ENCODE peak calls at places on chromosomes 3 and 15, in seven cellular contexts. One of them, this sample, is unnamed.

GRCh38 chr3:153666911-153667310 is 454.3 kb upstream of the ARHGEF26 start:
- DNase-seq in HCT116: no peak
- DNase-seq in endothelial cell of umbilical vein: no peak
- DNase-seq in K562: no peak
- DNase-seq in IMR-90: no peak
- DNase-seq in GM23338: no peak
- DNase-seq in fibroblast of lung: no peak
- DNase-seq in this sample: no peak

GRCh38 chr15:32838338-32838737 is 120.5 kb downstream of the GREM1 start:
- DNase-seq in HCT116: no peak
- DNase-seq in fibroblast of lung: no peak
- DNase-seq in IMR-90: no peak
- DNase-seq in endothelial cell of umbilical vein: no peak
- DNase-seq in K562: no peak
- DNase-seq in GM23338: no peak
- DNase-seq in this sample: no peak

GRCh38 chr15:78110916-78111475 is 18.6 kb downstream of the SH2D7 start:
- DNase-seq in K562: no peak
- DNase-seq in HCT116: no peak
- DNase-seq in endothelial cell of umbilical vein: no peak
- DNase-seq in IMR-90: no peak
- DNase-seq in GM23338: no peak
- DNase-seq in fibroblast of lung: no peak
- DNase-seq in this sample: no peak

GRCh38 chr3:50365080-50365841 is 5.9 kb upstream of the TMEM115 start:
- DNase-seq in HCT116: peak
- DNase-seq in K562: peak
- DNase-seq in GM23338: peak
- DNase-seq in fibroblast of lung: peak
- DNase-seq in endothelial cell of umbilical vein: peak
- DNase-seq in IMR-90: peak
- DNase-seq in this sample: no peak

GRCh38 chr3:172929451-172929850 is 178.9 kb downstream of the ECT2 start:
- DNase-seq in IMR-90: no peak
- DNase-seq in GM23338: no peak
- DNase-seq in fibroblast of lung: no peak
- DNase-seq in K562: no peak
- DNase-seq in endothelial cell of umbilical vein: no peak
- DNase-seq in HCT116: no peak
- DNase-seq in this sample: no peak

GRCh38 chr15:38508647-38509046 is 54.7 kb downstream of the FAM98B start:
- DNase-seq in fibroblast of lung: no peak
- DNase-seq in GM23338: no peak
- DNase-seq in HCT116: no peak
- DNase-seq in IMR-90: no peak
- DNase-seq in endothelial cell of umbilical vein: no peak
- DNase-seq in K562: no peak
- DNase-seq in this sample: no peak

GRCh38 chr15:69141286-69141701 is 19.1 kb upstream of the GLCE start:
- DNase-seq in IMR-90: peak
- DNase-seq in HCT116: no peak
- DNase-seq in fibroblast of lung: peak
- DNase-seq in GM23338: no peak
- DNase-seq in endothelial cell of umbilical vein: peak
- DNase-seq in K562: no peak
- DNase-seq in this sample: peak

GRCh38 chr15:80749589-80749988 is 29.6 kb upstream of the CEMIP start:
- DNase-seq in IMR-90: peak
- DNase-seq in GM23338: no peak
- DNase-seq in fibroblast of lung: no peak
- DNase-seq in HCT116: no peak
- DNase-seq in K562: no peak
- DNase-seq in endothelial cell of umbilical vein: no peak
- DNase-seq in this sample: peak

GRCh38 chr3:185225523-185225922 is 28.3 kb downstream of the EHHADH start:
- DNase-seq in fibroblast of lung: peak
- DNase-seq in GM23338: no peak
- DNase-seq in IMR-90: peak
- DNase-seq in K562: no peak
- DNase-seq in HCT116: no peak
- DNase-seq in endothelial cell of umbilical vein: no peak
- DNase-seq in this sample: no peak

GRCh38 chr15:96361309-96362000 is 31.0 kb downstream of the NR2F2 start:
- DNase-seq in IMR-90: no peak
- DNase-seq in GM23338: peak
- DNase-seq in endothelial cell of umbilical vein: no peak
- DNase-seq in HCT116: no peak
- DNase-seq in K562: no peak
- DNase-seq in fibroblast of lung: no peak
- DNase-seq in this sample: no peak

GRCh38 chr3:160616721-160617120 is 51.4 kb upstream of the KPNA4 start:
- DNase-seq in HCT116: no peak
- DNase-seq in IMR-90: peak
- DNase-seq in K562: no peak
- DNase-seq in fibroblast of lung: peak
- DNase-seq in endothelial cell of umbilical vein: peak
- DNase-seq in GM23338: no peak
- DNase-seq in this sample: peak

GRCh38 chr3:195900426-195901355 is 7.7 kb downstream of the TNK2 start:
- DNase-seq in GM23338: no peak
- DNase-seq in endothelial cell of umbilical vein: no peak
- DNase-seq in fibroblast of lung: peak
- DNase-seq in IMR-90: peak
- DNase-seq in K562: no peak
- DNase-seq in HCT116: no peak
- DNase-seq in this sample: no peak

GRCh38 chr15:58475573-58476524 is 44.1 kb downstream of the LIPC start:
- DNase-seq in IMR-90: peak
- DNase-seq in endothelial cell of umbilical vein: peak
- DNase-seq in fibroblast of lung: peak
- DNase-seq in GM23338: no peak
- DNase-seq in HCT116: no peak
- DNase-seq in K562: no peak
- DNase-seq in this sample: peak

GRCh38 chr15:91926871-91927270 is 73.4 kb downstream of the SLCO3A1 start:
- DNase-seq in endothelial cell of umbilical vein: no peak
- DNase-seq in K562: no peak
- DNase-seq in HCT116: no peak
- DNase-seq in fibroblast of lung: no peak
- DNase-seq in IMR-90: no peak
- DNase-seq in GM23338: peak
- DNase-seq in this sample: no peak

GRCh38 chr3:188772886-188773285 is 398.9 kb upstream of the TPRG1 start:
- DNase-seq in IMR-90: peak
- DNase-seq in GM23338: no peak
- DNase-seq in fibroblast of lung: peak
- DNase-seq in HCT116: no peak
- DNase-seq in K562: no peak
- DNase-seq in endothelial cell of umbilical vein: peak
- DNase-seq in this sample: no peak

GRCh38 chr3:150829408-150829807 is 66.4 kb upstream of the SIAH2 start:
- DNase-seq in K562: no peak
- DNase-seq in IMR-90: no peak
- DNase-seq in GM23338: no peak
- DNase-seq in endothelial cell of umbilical vein: no peak
- DNase-seq in fibroblast of lung: no peak
- DNase-seq in HCT116: no peak
- DNase-seq in this sample: no peak

GRCh38 chr3:31772155-31772761 is 208.8 kb downstream of the OSBPL10 start:
- DNase-seq in K562: no peak
- DNase-seq in fibroblast of lung: no peak
- DNase-seq in GM23338: no peak
- DNase-seq in HCT116: no peak
- DNase-seq in IMR-90: no peak
- DNase-seq in endothelial cell of umbilical vein: no peak
- DNase-seq in this sample: no peak

GRCh38 chr15:68210821-68211655 is 5.9 kb upstream of the CALML4 start:
- DNase-seq in fibroblast of lung: peak
- DNase-seq in IMR-90: peak
- DNase-seq in K562: peak
- DNase-seq in HCT116: no peak
- DNase-seq in endothelial cell of umbilical vein: peak
- DNase-seq in GM23338: peak
- DNase-seq in this sample: no peak

GRCh38 chr3:16596352-16597032 is 8.7 kb downstream of the DAZL start:
- DNase-seq in K562: no peak
- DNase-seq in IMR-90: no peak
- DNase-seq in fibroblast of lung: no peak
- DNase-seq in HCT116: no peak
- DNase-seq in GM23338: no peak
- DNase-seq in endothelial cell of umbilical vein: no peak
- DNase-seq in this sample: no peak

GRCh38 chr3:72368331-72368975 is 479.8 kb downstream of the SHQ1 start:
- DNase-seq in K562: no peak
- DNase-seq in fibroblast of lung: peak
- DNase-seq in endothelial cell of umbilical vein: no peak
- DNase-seq in IMR-90: peak
- DNase-seq in GM23338: no peak
- DNase-seq in HCT116: no peak
- DNase-seq in this sample: no peak

GRCh38 chr3:128084675-128085021 is 32.4 kb downstream of the SEC61A1 start:
- DNase-seq in K562: no peak
- DNase-seq in GM23338: no peak
- DNase-seq in endothelial cell of umbilical vein: no peak
- DNase-seq in HCT116: no peak
- DNase-seq in fibroblast of lung: no peak
- DNase-seq in IMR-90: no peak
- DNase-seq in this sample: no peak

GRCh38 chr3:138348950-138349739 is 766 bp downstream of the MRAS start:
- DNase-seq in K562: peak
- DNase-seq in endothelial cell of umbilical vein: peak
- DNase-seq in fibroblast of lung: peak
- DNase-seq in HCT116: no peak
- DNase-seq in IMR-90: peak
- DNase-seq in GM23338: peak
- DNase-seq in this sample: no peak

GRCh38 chr3:108389361-108389760 is 93.0 kb downstream of the HHLA2 start:
- DNase-seq in HCT116: no peak
- DNase-seq in GM23338: no peak
- DNase-seq in fibroblast of lung: no peak
- DNase-seq in K562: no peak
- DNase-seq in endothelial cell of umbilical vein: no peak
- DNase-seq in IMR-90: no peak
- DNase-seq in this sample: no peak

GRCh38 chr3:60742606-60743145 is 508.6 kb downstream of the FHIT start:
- DNase-seq in HCT116: no peak
- DNase-seq in fibroblast of lung: peak
- DNase-seq in GM23338: peak
- DNase-seq in K562: no peak
- DNase-seq in IMR-90: peak
- DNase-seq in endothelial cell of umbilical vein: no peak
- DNase-seq in this sample: peak

GRCh38 chr3:134367869-134368750 is 6.1 kb downstream of the AMOTL2 start:
- DNase-seq in GM23338: no peak
- DNase-seq in fibroblast of lung: no peak
- DNase-seq in K562: no peak
- DNase-seq in HCT116: no peak
- DNase-seq in endothelial cell of umbilical vein: no peak
- DNase-seq in IMR-90: no peak
- DNase-seq in this sample: no peak

GRCh38 chr3:73401616-73402265 is 223.0 kb downstream of the PDZRN3 start:
- DNase-seq in GM23338: no peak
- DNase-seq in fibroblast of lung: peak
- DNase-seq in HCT116: no peak
- DNase-seq in IMR-90: peak
- DNase-seq in K562: no peak
- DNase-seq in endothelial cell of umbilical vein: no peak
- DNase-seq in this sample: no peak

GRCh38 chr3:172446198-172446597 is 2.1 kb downstream of the GHSR start:
- DNase-seq in K562: no peak
- DNase-seq in fibroblast of lung: no peak
- DNase-seq in HCT116: no peak
- DNase-seq in endothelial cell of umbilical vein: no peak
- DNase-seq in GM23338: no peak
- DNase-seq in IMR-90: no peak
- DNase-seq in this sample: no peak

GRCh38 chr3:9826815-9827574 is 16.8 kb downstream of the RPUSD3 start:
- DNase-seq in GM23338: peak
- DNase-seq in K562: peak
- DNase-seq in endothelial cell of umbilical vein: no peak
- DNase-seq in HCT116: no peak
- DNase-seq in fibroblast of lung: no peak
- DNase-seq in IMR-90: no peak
- DNase-seq in this sample: no peak
- TF ChIP-seq CTCF in GM23338: peak
- TF ChIP-seq CTCF in K562: peak
- TF ChIP-seq CTCF in endothelial cell of umbilical vein: peak
- TF ChIP-seq CTCF in HCT116: peak
- TF ChIP-seq CTCF in fibroblast of lung: peak
- TF ChIP-seq CTCF in IMR-90: peak
- TF ChIP-seq CTCF in this sample: peak

GRCh38 chr3:186361612-186362408 is at the start of gene DGKG:
- DNase-seq in fibroblast of lung: no peak
- DNase-seq in IMR-90: no peak
- DNase-seq in endothelial cell of umbilical vein: no peak
- DNase-seq in GM23338: peak
- DNase-seq in K562: no peak
- DNase-seq in HCT116: no peak
- DNase-seq in this sample: no peak
- H2AFZ ChIP-seq in fibroblast of lung: peak
- H2AFZ ChIP-seq in IMR-90: peak
- H2AFZ ChIP-seq in endothelial cell of umbilical vein: no peak
- H2AFZ ChIP-seq in GM23338: peak
- H2AFZ ChIP-seq in K562: no peak
- H2AFZ ChIP-seq in HCT116: no peak
- H2AFZ ChIP-seq in this sample: no peak

GRCh38 chr15:29208352-29208751 is 61.3 kb downstream of the NSMCE3 start:
- DNase-seq in GM23338: no peak
- DNase-seq in fibroblast of lung: no peak
- DNase-seq in K562: no peak
- DNase-seq in HCT116: no peak
- DNase-seq in endothelial cell of umbilical vein: no peak
- DNase-seq in IMR-90: no peak
- DNase-seq in this sample: no peak
- TF ChIP-seq CTCF in GM23338: peak
- TF ChIP-seq CTCF in fibroblast of lung: no peak
- TF ChIP-seq CTCF in K562: peak
- TF ChIP-seq CTCF in HCT116: no peak
- TF ChIP-seq CTCF in endothelial cell of umbilical vein: no peak
- TF ChIP-seq CTCF in IMR-90: no peak
- TF ChIP-seq CTCF in this sample: no peak

DNA sequence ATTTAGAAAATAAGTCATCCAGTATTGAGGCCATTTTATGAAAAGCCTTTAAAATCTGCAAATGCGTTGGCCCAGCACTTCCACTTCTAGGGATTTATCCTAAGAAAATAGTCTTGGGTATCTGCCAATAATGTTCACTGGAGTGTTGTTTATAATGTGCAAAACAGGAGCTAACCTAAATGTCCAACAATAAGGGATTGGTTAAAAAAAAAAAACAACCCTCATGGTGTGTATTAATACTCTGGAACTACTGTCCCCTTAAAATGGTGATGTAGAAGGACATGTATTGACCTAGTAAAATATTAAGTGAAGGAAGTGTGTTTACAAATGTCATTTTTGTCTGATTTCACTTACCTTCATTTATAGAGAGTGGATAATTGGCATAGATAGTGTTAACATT is 58.0 kb downstream of the IGF1R start:
- DNase-seq in endothelial cell of umbilical vein: no peak
- DNase-seq in GM23338: no peak
- DNase-seq in fibroblast of lung: peak
- DNase-seq in IMR-90: no peak
- DNase-seq in HCT116: no peak
- DNase-seq in K562: no peak
- DNase-seq in this sample: no peak
- H2AFZ ChIP-seq in endothelial cell of umbilical vein: no peak
- H2AFZ ChIP-seq in GM23338: no peak
- H2AFZ ChIP-seq in fibroblast of lung: no peak
- H2AFZ ChIP-seq in IMR-90: no peak
- H2AFZ ChIP-seq in HCT116: no peak
- H2AFZ ChIP-seq in K562: no peak
- H2AFZ ChIP-seq in this sample: no peak